ENCODE peak calls at places on chromosomes 2 and 18, in six cellular contexts. K is GM12865, I is choroid plexus epithelial cell, R is lower lobe of right lung, N is brain microvascular endothelial cell, F is endothelial cell. T is an unnamed sample.

GRCh38 chr2:197258580-197258979 is 52.0 kb downstream of the ANKRD44 start:
- DNase-seq in K (peak; percentile 76), I (peak; percentile 50), R (no peak), N (no peak), F (no peak), T (no peak)

GRCh38 chr2:239312081-239312501 is 88.7 kb downstream of the HDAC4 start:
- DNase-seq in K (no peak), I (no peak), R (no peak), N (no peak), F (no peak), T (no peak)

GRCh38 chr2:28175028-28175427 is 217.6 kb upstream of the FOSL2 start:
- DNase-seq in K (peak; percentile 19), I (no peak), R (no peak), N (no peak), F (no peak), T (no peak)

GRCh38 chr2:16005819-16006536 is 65.6 kb downstream of the MYCN start:
- DNase-seq in K (no peak), I (no peak), R (peak; percentile 66), N (no peak), F (peak; percentile 14), T (no peak)

GRCh38 chr2:25347205-25347815 is 5.6 kb upstream of the DNMT3A start:
- DNase-seq in K (peak; percentile 25), I (no peak), R (no peak), N (peak; percentile 7), F (no peak), T (no peak)

GRCh38 chr2:20452551-20452950 is 5.7 kb downstream of the RHOB start:
- DNase-seq in K (no peak), I (peak; percentile 85), R (no peak), N (peak; percentile 47), F (no peak), T (no peak)

GRCh38 chr2:79369127-79369526 is 143.7 kb upstream of the CTNNA2 start:
- DNase-seq in K (no peak), I (no peak), R (no peak), N (no peak), F (no peak), T (no peak)

GRCh38 chr18:54926593-54927297 is 32.5 kb downstream of the CCDC68 start:
- DNase-seq in K (no peak), I (peak; percentile 71), R (no peak), N (no peak), F (no peak), T (no peak)

GRCh38 chr2:237590272-237591020 is at the start of gene RAB17:
- DNase-seq in K (no peak), I (no peak), R (peak; percentile 83), N (no peak), F (no peak), T (no peak)

GRCh38 chr2:99850076-99850710 is 292.2 kb downstream of the AFF3 start:
- DNase-seq in K (no peak), I (no peak), R (no peak), N (no peak), F (no peak), T (no peak)

GRCh38 chr2:27370816-27371620 is 602 bp downstream of the SNX17 start:
- DNase-seq in K (peak; percentile 81), I (peak; percentile 71), R (no peak), N (peak; percentile 21), F (peak; percentile 12), T (no peak)

GRCh38 chr2:207328944-207329386 is 163.2 kb upstream of the KLF7 start:
- DNase-seq in K (peak; percentile 72), I (no peak), R (no peak), N (no peak), F (no peak), T (no peak)

GRCh38 chr2:204115288-204115687 is 178.7 kb downstream of the ICOS start:
- DNase-seq in K (no peak), I (no peak), R (no peak), N (no peak), F (no peak), T (no peak)

GRCh38 chr2:239308696-239309397 is 92.0 kb downstream of the HDAC4 start:
- DNase-seq in K (no peak), I (peak; percentile 78), R (no peak), N (peak; percentile 52), F (no peak), T (no peak)

GRCh38 chr2:26454561-26455001 is 23.3 kb downstream of the OTOF start:
- DNase-seq in K (no peak), I (no peak), R (no peak), N (no peak), F (no peak), T (no peak)

GRCh38 chr2:142131016-142131714 is at the start of gene LRP1B:
- DNase-seq in K (peak; percentile 19), I (peak; percentile 57), R (no peak), N (peak; percentile 15), F (peak; percentile 48), T (peak; percentile 44)

GRCh38 chr2:180291552-180292421 is 284.7 kb upstream of the CWC22 start:
- DNase-seq in K (no peak), I (peak; percentile 10), R (no peak), N (peak; percentile 53), F (no peak), T (no peak)

GRCh38 chr2:116911520-116911919 is 903.0 kb upstream of the DDX18 start:
- DNase-seq in K (no peak), I (no peak), R (no peak), N (no peak), F (no peak), T (no peak)

GRCh38 chr2:128157644-128158043 is 66.6 kb downstream of the UGGT1 start:
- DNase-seq in K (no peak), I (no peak), R (no peak), N (no peak), F (no peak), T (no peak)

GRCh38 chr2:45024600-45025291 is 15.5 kb upstream of the SIX2 start:
- DNase-seq in K (peak; percentile 18), I (peak; percentile 85), R (no peak), N (peak; percentile 74), F (no peak), T (no peak)

GRCh38 chr18:63994783-63995399 is 25.0 kb downstream of the SERPINB8 start:
- DNase-seq in K (peak; percentile 51), I (peak; percentile 73), R (peak; percentile 50), N (peak; percentile 56), F (peak; percentile 39), T (peak; percentile 42)

GRCh38 chr18:22828171-22828570 is 105.0 kb upstream of the RBBP8 start:
- DNase-seq in K (no peak), I (no peak), R (no peak), N (no peak), F (no peak), T (no peak)

GRCh38 chr2:168086805-168087204 is 160.6 kb downstream of the STK39 start:
- DNase-seq in K (no peak), I (no peak), R (no peak), N (no peak), F (no peak), T (no peak)

GRCh38 chr18:77107218-77107815 is 25.3 kb downstream of the MBP start:
- DNase-seq in K (no peak), I (peak; percentile 27), R (no peak), N (no peak), F (no peak), T (no peak)

GRCh38 chr2:24785704-24786321 is 7.4 kb downstream of the PTRHD1 start:
- DNase-seq in K (peak; percentile 66), I (no peak), R (peak; percentile 74), N (no peak), F (no peak), T (no peak)

GRCh38 chr2:29455202-29455885 is 340.1 kb downstream of the CLIP4 start:
- DNase-seq in K (no peak), I (peak; percentile 73), R (no peak), N (peak; percentile 14), F (no peak), T (no peak)

GRCh38 chr2:120175000-120175581 is 48.1 kb downstream of the TMEM185B start:
- DNase-seq in K (peak; percentile 70), I (peak; percentile 84), R (no peak), N (peak; percentile 55), F (peak; percentile 27), T (no peak)

GRCh38 chr2:223548194-223548593 is 54.0 kb downstream of the SCG2 start:
- DNase-seq in K (no peak), I (no peak), R (no peak), N (no peak), F (no peak), T (no peak)

GRCh38 chr18:37764526-37764925 is 198.9 kb upstream of the CELF4 start:
- DNase-seq in K (no peak), I (no peak), R (no peak), N (no peak), F (no peak), T (no peak)

GRCh38 chr18:36714476-36714875 is 114.3 kb downstream of the TPGS2 start:
- DNase-seq in K (no peak), I (no peak), R (no peak), N (no peak), F (no peak), T (no peak)
- TF ChIP-seq CTCF in K (no peak), I (peak; percentile 25), R (no peak), N (peak; percentile 39), F (no peak), T (no peak)

DNA sequence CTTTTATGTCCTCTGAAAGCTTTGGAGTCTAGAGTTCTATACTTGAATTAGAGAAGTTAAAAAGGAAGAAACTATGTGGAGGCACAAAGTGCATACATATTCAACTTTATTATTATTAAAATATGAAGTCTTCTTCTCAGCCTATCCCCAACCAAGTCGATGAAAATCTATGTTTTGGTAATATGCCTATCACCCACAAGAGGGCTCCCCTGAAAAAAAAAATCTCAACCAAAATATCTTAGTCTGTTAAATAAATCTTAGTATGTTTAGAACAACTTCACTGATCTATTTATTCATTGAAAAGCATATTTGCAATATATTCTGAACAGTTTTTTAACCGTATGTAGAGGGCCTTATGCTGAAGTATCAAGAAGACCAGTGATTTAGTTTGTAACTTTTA is 804.5 kb downstream of the TDRD15 start:
- DNase-seq in K (no peak), I (peak; percentile 12), R (no peak), N (no peak), F (no peak), T (no peak)
- TF ChIP-seq CTCF in K (no peak), I (peak; percentile 33), R (no peak), N (no peak), F (peak; percentile 25), T (peak; percentile 42)

GRCh38 chr2:10234013-10234306 is 68.7 kb upstream of the HPCAL1 start:
- DNase-seq in K (no peak), I (no peak), R (no peak), N (no peak), F (no peak), T (no peak)
- TF ChIP-seq CTCF in K (no peak), I (peak; percentile 9), R (no peak), N (peak; percentile 2), F (no peak), T (no peak)

GRCh38 chr2:109021895-109022300 is 32.9 kb upstream of the EDAR start:
- DNase-seq in K (no peak), I (no peak), R (no peak), N (no peak), F (no peak), T (no peak)
- TF ChIP-seq CTCF in K (no peak), I (no peak), R (no peak), N (no peak), F (no peak), T (no peak)